ENCODE peak calls at places on chromosomes 13 and 19, in six cellular contexts. F is EL; W is stimulated activated CD8-positive, alpha-beta memory T cell treated with anti-CD3 and anti-CD28 coated beads, Interleukin-15, amount 100 ng/mL, for 24 hours; B is hippocampal formation; K is GM04504; O is PC-3. P is an unnamed sample.

GRCh38 chr13:57932071-57932470 is 300.5 kb downstream of the PCDH17 start:
- DNase-seq in W (no peak), B (no peak), F (no peak), K (no peak), O (no peak), P (no peak)

GRCh38 chr19:29543381-29543780 is 17.6 kb downstream of the VSTM2B start:
- DNase-seq in W (no peak), F (no peak), O (no peak), K (no peak), B (no peak), P (no peak)

GRCh38 chr13:44903596-44903995 is 85.7 kb downstream of the NUFIP1 start:
- DNase-seq in O (no peak), F (peak), W (no peak), B (peak), K (peak), P (no peak)

GRCh38 chr13:25901460-25902376 is 150.1 kb downstream of the SHISA2 start:
- DNase-seq in W (no peak), F (peak), B (no peak), O (peak), K (no peak), P (no peak)

GRCh38 chr19:33214621-33215020 is 11.0 kb downstream of the SLC7A10 start:
- DNase-seq in F (peak), W (no peak), K (no peak), B (no peak), O (peak), P (no peak)

GRCh38 chr19:6298413-6298812 is 18.6 kb upstream of the MLLT1 start:
- DNase-seq in F (no peak), B (no peak), W (no peak), O (no peak), K (no peak), P (no peak)

GRCh38 chr19:4910594-4911273 is 1.4 kb downstream of the UHRF1 start:
- DNase-seq in O (peak), B (no peak), K (no peak), W (no peak), F (peak), P (no peak)

GRCh38 chr19:35911790-35912189 is 3.7 kb upstream of the TYROBP start:
- DNase-seq in W (no peak), B (no peak), O (peak), F (no peak), K (no peak), P (no peak)

GRCh38 chr19:10184636-10185035 is 10.1 kb downstream of the DNMT1 start:
- DNase-seq in K (no peak), F (no peak), W (no peak), O (peak), B (no peak), P (no peak)

GRCh38 chr19:55179570-55180484 is at the start of gene SYT5:
- DNase-seq in B (no peak), K (no peak), O (peak), F (peak), W (peak), P (no peak)

GRCh38 chr19:44927746-44928145 is 13.3 kb downstream of the APOC1 start:
- DNase-seq in K (no peak), F (peak), O (no peak), W (no peak), B (no peak), P (no peak)

GRCh38 chr19:38452430-38453366 is 19.2 kb downstream of the RYR1 start:
- DNase-seq in W (no peak), F (no peak), O (peak), B (no peak), K (no peak), P (peak)

GRCh38 chr19:49016067-49016839 is 638 bp downstream of the LHB start:
- DNase-seq in K (no peak), W (no peak), B (no peak), O (no peak), F (no peak), P (no peak)

GRCh38 chr19:24140099-24140498 is 53.1 kb downstream of the ZNF254 start:
- DNase-seq in B (no peak), K (peak), F (peak), O (peak), W (no peak), P (no peak)

GRCh38 chr19:46716013-46716671 is 772 bp downstream of the PRKD2 start:
- DNase-seq in B (no peak), W (no peak), K (no peak), F (no peak), O (no peak), P (no peak)

GRCh38 chr13:113597386-113598080 is 13.0 kb downstream of the TFDP1 start:
- DNase-seq in B (no peak), O (no peak), F (no peak), K (no peak), W (no peak), P (no peak)

GRCh38 chr13:65461590-65461989 is 1768.5 kb downstream of the PCDH9 start:
- DNase-seq in W (no peak), B (no peak), K (no peak), O (no peak), F (peak), P (peak)

GRCh38 chr13:97431365-97431764 is 2.6 kb upstream of the RAP2A start:
- DNase-seq in O (no peak), F (no peak), B (no peak), W (no peak), K (no peak), P (no peak)

GRCh38 chr13:102440259-102440936 is 38.5 kb upstream of the FGF14 start:
- DNase-seq in K (no peak), F (no peak), B (no peak), W (no peak), O (no peak), P (no peak)

GRCh38 chr19:15934332-15935078 is at the start of gene CYP4F11:
- DNase-seq in F (no peak), K (no peak), O (peak), W (no peak), B (no peak), P (no peak)

GRCh38 chr13:79183231-79183630 is 222.8 kb downstream of the RBM26 start:
- DNase-seq in O (no peak), W (no peak), F (no peak), K (no peak), B (no peak), P (no peak)

GRCh38 chr19:31831421-31831820 is 482.2 kb upstream of the TSHZ3 start:
- DNase-seq in K (no peak), W (no peak), O (no peak), F (no peak), B (no peak), P (no peak)

GRCh38 chr13:98482476-98483444 is 94.1 kb downstream of the STK24 start:
- DNase-seq in B (no peak), F (peak), O (no peak), W (no peak), K (peak), P (no peak)

GRCh38 chr19:52941941-52942370 is 18.7 kb upstream of the ZNF888 start:
- DNase-seq in W (peak), O (peak), B (no peak), F (peak), K (no peak), P (no peak)

GRCh38 chr19:33241530-33242101 is 16.0 kb upstream of the SLC7A10 start:
- DNase-seq in W (no peak), B (no peak), K (no peak), O (peak), F (no peak), P (no peak)